ENCODE peak calls at places on chromosome 4, in ten cellular contexts. D, C, H, M, P, B, E, K, I and T are unnamed samples.

GRCh38 chr4:186826866-186827541 is 103.3 kb upstream of the FAT1 start:
- DNase-seq in D (no peak), C (no peak), H (no peak), M (no peak), P (no peak), B (no peak), E (no peak), K (no peak), I (no peak), T (no peak)

GRCh38 chr4:106287353-106287969 is 28.5 kb downstream of the TBCK start:
- DNase-seq in D (peak), C (peak), H (peak), M (peak), P (peak), B (no peak), E (no peak), K (peak), I (peak), T (peak)

GRCh38 chr4:88573995-88574394 is 18.3 kb upstream of the HERC3 start:
- DNase-seq in D (no peak), C (peak), H (no peak), M (no peak), P (peak), B (no peak), E (no peak), K (no peak), I (peak), T (no peak)

GRCh38 chr4:143025111-143025704 is 159.5 kb upstream of the USP38 start:
- DNase-seq in D (peak), C (peak), H (peak), M (no peak), P (peak), B (no peak), E (no peak), K (peak), I (peak), T (peak)

GRCh38 chr4:10006604-10007435 is 14.5 kb downstream of the SLC2A9 start:
- DNase-seq in D (peak), C (peak), H (peak), M (no peak), P (no peak), B (no peak), E (peak), K (no peak), I (peak), T (peak)

GRCh38 chr4:78606530-78607095 is 55.0 kb downstream of the ANXA3 start:
- DNase-seq in D (no peak), C (no peak), H (no peak), M (no peak), P (no peak), B (no peak), E (no peak), K (no peak), I (no peak), T (no peak)

GRCh38 chr4:77172336-77172735 is 15.3 kb downstream of the CCNG2 start:
- DNase-seq in D (peak), C (no peak), H (peak), M (no peak), P (no peak), B (no peak), E (no peak), K (peak), I (peak), T (no peak)

GRCh38 chr4:173529505-173530325 is at the start of gene HAND2:
- DNase-seq in D (no peak), C (peak), H (no peak), M (no peak), P (peak), B (no peak), E (peak), K (no peak), I (peak), T (peak)

GRCh38 chr4:62077406-62077805 is 877.3 kb downstream of the ADGRL3 start:
- DNase-seq in D (no peak), C (no peak), H (no peak), M (no peak), P (no peak), B (no peak), E (no peak), K (no peak), I (no peak), T (no peak)

GRCh38 chr4:41213563-41214157 is 682 bp downstream of the APBB2 start:
- DNase-seq in D (no peak), C (no peak), H (peak), M (no peak), P (peak), B (no peak), E (peak), K (no peak), I (no peak), T (peak)

GRCh38 chr4:113293043-113293560 is 243.6 kb downstream of the ANK2 start:
- DNase-seq in D (no peak), C (no peak), H (no peak), M (no peak), P (no peak), B (no peak), E (no peak), K (no peak), I (peak), T (no peak)

GRCh38 chr4:176789955-176790354 is 2.8 kb downstream of the VEGFC start:
- DNase-seq in D (peak), C (peak), H (peak), M (no peak), P (peak), B (no peak), E (no peak), K (no peak), I (peak), T (no peak)

GRCh38 chr4:169268951-169269781 is 1.6 kb downstream of the SH3RF1 start:
- DNase-seq in D (peak), C (peak), H (peak), M (peak), P (no peak), B (no peak), E (no peak), K (peak), I (peak), T (peak)

GRCh38 chr4:72063726-72064125 is 31.9 kb downstream of the NPFFR2 start:
- DNase-seq in D (no peak), C (no peak), H (no peak), M (no peak), P (no peak), B (no peak), E (no peak), K (no peak), I (peak), T (no peak)

GRCh38 chr4:112277705-112278448 is 7.8 kb downstream of the TIFA start:
- DNase-seq in D (no peak), C (no peak), H (peak), M (no peak), P (no peak), B (no peak), E (no peak), K (no peak), I (no peak), T (no peak)

GRCh38 chr4:54998991-54999390 is 126.4 kb downstream of the KDR start:
- DNase-seq in D (peak), C (no peak), H (peak), M (no peak), P (no peak), B (no peak), E (no peak), K (peak), I (peak), T (no peak)

GRCh38 chr4:2048831-2049230 is 10.3 kb upstream of the NAT8L start:
- DNase-seq in D (no peak), C (no peak), H (no peak), M (no peak), P (no peak), B (no peak), E (no peak), K (no peak), I (no peak), T (no peak)

GRCh38 chr4:145843148-145843547 is 95.5 kb downstream of the ZNF827 start:
- DNase-seq in D (peak), C (no peak), H (peak), M (no peak), P (peak), B (no peak), E (no peak), K (peak), I (peak), T (no peak)

GRCh38 chr4:127844605-127845116 is 36.0 kb upstream of the PLK4 start:
- DNase-seq in D (peak), C (no peak), H (peak), M (no peak), P (no peak), B (no peak), E (no peak), K (no peak), I (peak), T (no peak)

GRCh38 chr4:158670975-158671664 is 567 bp downstream of the C4orf46 start:
- DNase-seq in D (peak), C (peak), H (peak), M (peak), P (peak), B (peak), E (peak), K (peak), I (peak), T (peak)

GRCh38 chr4:147723316-147723715 is 8.6 kb upstream of the ARHGAP10 start:
- DNase-seq in D (no peak), C (no peak), H (no peak), M (peak), P (no peak), B (no peak), E (no peak), K (no peak), I (no peak), T (no peak)

GRCh38 chr4:47419296-47419695 is 44.2 kb downstream of the COMMD8 start:
- DNase-seq in D (no peak), C (no peak), H (no peak), M (peak), P (no peak), B (no peak), E (no peak), K (no peak), I (no peak), T (no peak)

GRCh38 chr4:176964116-176964691 is 171.5 kb upstream of the VEGFC start:
- DNase-seq in D (peak), C (peak), H (peak), M (no peak), P (peak), B (no peak), E (no peak), K (no peak), I (no peak), T (peak)

GRCh38 chr4:90064196-90064595 is 63.0 kb upstream of the CCSER1 start:
- DNase-seq in D (no peak), C (no peak), H (no peak), M (no peak), P (no peak), B (no peak), E (no peak), K (no peak), I (no peak), T (no peak)

GRCh38 chr4:157204634-157205244 is 15.8 kb upstream of the GRIA2 start:
- DNase-seq in D (no peak), C (peak), H (peak), M (no peak), P (peak), B (no peak), E (peak), K (no peak), I (no peak), T (peak)
- TF ChIP-seq CTCF in D (peak), C (peak), H (no peak), M (peak), P (peak), B (no peak), E (peak), K (peak), I (peak), T (peak)

GRCh38 chr4:53507058-53507457 is 84.2 kb downstream of the LNX1 start:
- DNase-seq in D (no peak), C (no peak), H (no peak), M (no peak), P (no peak), B (no peak), E (no peak), K (no peak), I (no peak), T (no peak)

GRCh38 chr4:53507671-53508286 is 83.5 kb downstream of the LNX1 start:
- DNase-seq in D (no peak), C (no peak), H (no peak), M (no peak), P (peak), B (no peak), E (no peak), K (peak), I (peak), T (peak)

GRCh38 chr4:53510316-53510715 is 81.0 kb downstream of the LNX1 start:
- DNase-seq in D (no peak), C (no peak), H (no peak), M (no peak), P (no peak), B (no peak), E (no peak), K (no peak), I (peak), T (no peak)

GRCh38 chr4:53508446-53508845 is 82.8 kb downstream of the LNX1 start:
- DNase-seq in D (peak), C (peak), H (peak), M (no peak), P (no peak), B (no peak), E (no peak), K (peak), I (peak), T (no peak)

DNA sequence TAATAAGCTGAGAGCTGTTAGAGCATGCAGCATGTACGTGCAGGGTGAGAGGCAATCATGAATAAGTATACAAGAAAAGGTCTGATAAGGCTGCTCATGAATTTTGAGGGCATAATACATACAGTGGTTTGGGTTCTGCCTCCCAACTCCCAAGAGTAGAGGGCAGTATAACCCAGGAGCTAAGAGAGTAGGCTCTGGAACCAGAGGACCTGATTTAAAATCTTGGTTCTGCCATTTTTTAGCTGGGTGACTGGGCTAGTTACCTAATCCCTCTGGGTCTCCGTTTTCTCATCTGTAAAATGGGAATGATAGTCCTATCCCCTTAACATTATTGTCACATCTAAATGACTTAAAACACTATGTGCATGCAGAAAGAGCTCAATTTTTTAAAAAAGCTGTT is 85.3 kb downstream of the LNX1 start:
- DNase-seq in D (peak), C (no peak), H (peak), M (no peak), P (no peak), B (no peak), E (no peak), K (no peak), I (no peak), T (no peak)
- TF ChIP-seq CTCF in D (peak), C (no peak), H (peak), M (no peak), P (no peak), B (no peak), E (no peak), K (peak), I (peak), T (no peak)

GRCh38 chr4:126592088-126592487 is 1040.7 kb upstream of the INTU start:
- DNase-seq in D (peak), C (no peak), H (peak), M (no peak), P (peak), B (no peak), E (no peak), K (no peak), I (peak), T (no peak)
- TF ChIP-seq CTCF in D (peak), C (no peak), H (peak), M (peak), P (peak), B (no peak), E (no peak), K (peak), I (peak), T (no peak)

GRCh38 chr4:21136231-21136630 is 436.0 kb downstream of the PACRGL start:
- DNase-seq in D (no peak), C (no peak), H (no peak), M (no peak), P (no peak), B (no peak), E (no peak), K (no peak), I (no peak), T (no peak)

GRCh38 chr4:21139327-21139726 is 439.1 kb downstream of the PACRGL start:
- DNase-seq in D (no peak), C (no peak), H (no peak), M (no peak), P (no peak), B (no peak), E (no peak), K (no peak), I (no peak), T (no peak)

GRCh38 chr4:21130606-21131005 is 430.3 kb downstream of the PACRGL start:
- DNase-seq in D (no peak), C (no peak), H (no peak), M (no peak), P (no peak), B (no peak), E (no peak), K (no peak), I (no peak), T (no peak)

GRCh38 chr4:21134994-21135393 is 434.7 kb downstream of the PACRGL start:
- DNase-seq in D (peak), C (peak), H (peak), M (no peak), P (peak), B (no peak), E (no peak), K (no peak), I (peak), T (no peak)
- TF ChIP-seq CTCF in D (peak), C (no peak), H (peak), M (peak), P (peak), B (no peak), E (no peak), K (no peak), I (no peak), T (no peak)

GRCh38 chr4:87521757-87522374 is 7.3 kb downstream of the SPARCL1 start:
- DNase-seq in D (peak), C (peak), H (peak), M (no peak), P (no peak), B (no peak), E (no peak), K (no peak), I (peak), T (no peak)

GRCh38 chr4:87523307-87523706 is 5.9 kb downstream of the SPARCL1 start:
- DNase-seq in D (no peak), C (no peak), H (no peak), M (no peak), P (no peak), B (no peak), E (no peak), K (no peak), I (peak), T (no peak)

GRCh38 chr4:87527446-87528240 is 1.5 kb downstream of the SPARCL1 start:
- DNase-seq in D (no peak), C (no peak), H (no peak), M (no peak), P (peak), B (no peak), E (no peak), K (no peak), I (peak), T (no peak)

GRCh38 chr4:87525636-87526035 is 3.5 kb downstream of the SPARCL1 start:
- DNase-seq in D (peak), C (no peak), H (peak), M (no peak), P (peak), B (no peak), E (no peak), K (no peak), I (peak), T (no peak)

DNA sequence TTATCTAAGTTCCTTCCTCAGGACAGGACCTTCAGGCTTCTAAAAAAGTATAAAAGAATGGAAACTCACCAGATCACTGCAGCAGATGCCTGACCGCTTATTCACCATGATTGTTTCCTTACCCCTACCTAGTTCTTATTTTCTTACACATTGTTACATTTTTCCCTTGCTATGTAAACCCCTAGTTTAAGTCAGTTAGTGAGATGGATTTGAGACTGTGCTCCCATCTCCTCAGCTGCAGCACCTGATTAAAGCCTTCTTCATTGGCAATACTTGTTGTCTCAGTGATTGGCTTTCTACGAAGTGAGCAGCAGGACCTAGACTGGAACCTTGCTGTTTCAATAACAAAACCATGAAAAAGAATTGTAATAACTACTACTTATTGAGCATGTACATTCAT is 4.7 kb downstream of the SPARCL1 start:
- DNase-seq in D (no peak), C (no peak), H (no peak), M (no peak), P (no peak), B (no peak), E (no peak), K (no peak), I (peak), T (no peak)
- TF ChIP-seq CTCF in D (no peak), C (no peak), H (no peak), M (no peak), P (no peak), B (no peak), E (no peak), K (no peak), I (no peak), T (no peak)

DNA sequence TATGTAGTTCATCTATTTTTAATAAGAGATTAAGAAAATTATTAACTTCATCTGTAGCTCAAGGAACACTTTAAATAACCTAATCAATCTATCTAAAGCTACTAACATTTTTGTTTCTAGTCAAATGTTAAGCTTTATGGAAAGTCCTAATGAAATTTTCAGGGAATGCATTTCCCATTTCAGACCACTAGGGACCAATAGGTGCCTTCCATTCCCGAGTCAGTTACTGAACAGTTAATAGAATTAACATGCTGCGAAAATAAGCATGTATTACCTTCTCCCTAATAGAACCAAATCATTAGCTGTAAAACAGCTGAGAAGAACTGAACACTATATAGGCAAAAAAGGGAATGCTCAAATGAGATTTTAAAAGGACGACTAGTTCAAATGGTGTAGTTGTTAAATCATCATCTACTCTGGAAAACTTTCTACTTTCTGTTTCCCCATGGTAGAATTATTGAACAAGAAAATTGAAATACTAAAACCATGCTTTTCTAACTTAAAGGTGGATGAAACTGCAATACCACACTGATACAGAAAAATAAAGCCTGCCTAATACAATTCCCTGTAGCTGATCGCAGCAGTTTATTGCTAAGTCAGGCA is 22.5 kb downstream of the STX18 start:
- DNase-seq in D (peak), C (peak), H (peak), M (no peak), P (peak), B (no peak), E (no peak), K (no peak), I (no peak), T (no peak)
- TF ChIP-seq CTCF in D (peak), C (peak), H (peak), M (peak), P (peak), B (peak), E (no peak), K (peak), I (peak), T (peak)

GRCh38 chr4:181312066-181312465 is 931.1 kb upstream of the TENM3 start:
- DNase-seq in D (no peak), C (no peak), H (no peak), M (no peak), P (no peak), B (no peak), E (no peak), K (no peak), I (no peak), T (no peak)

DNA sequence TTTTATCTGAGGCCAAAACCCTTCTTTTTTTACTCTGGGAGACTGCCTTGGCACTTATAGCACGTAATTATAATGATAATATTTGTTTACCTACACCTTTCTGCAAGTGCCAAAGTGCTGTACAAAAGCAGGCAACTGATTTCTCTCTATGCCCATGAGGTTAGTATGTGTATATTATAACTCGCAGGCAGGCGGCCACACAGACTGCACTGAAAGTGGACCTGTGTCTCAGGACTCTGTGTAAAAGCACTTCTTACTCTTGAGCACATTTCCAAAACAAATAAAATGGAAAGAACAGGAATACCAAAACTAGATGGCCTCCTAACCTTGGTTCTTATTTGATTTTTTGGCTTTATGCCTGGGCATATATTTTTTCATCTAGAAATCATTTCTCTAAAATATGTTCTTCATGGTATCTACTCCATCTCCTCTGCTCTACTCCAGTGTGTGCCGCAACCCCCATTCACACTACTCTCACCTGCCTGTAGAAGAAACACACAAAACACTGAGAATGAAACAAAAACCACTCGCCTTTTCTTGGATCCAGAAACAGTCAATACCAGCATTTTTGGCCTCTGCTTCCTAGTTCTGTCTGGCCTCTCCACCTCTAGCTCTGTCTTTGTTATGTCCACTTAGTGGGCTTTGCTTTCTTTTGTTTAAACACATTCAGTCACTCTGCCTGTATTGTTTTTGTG is 934.6 kb upstream of the TENM3 start:
- DNase-seq in D (no peak), C (no peak), H (no peak), M (no peak), P (no peak), B (no peak), E (no peak), K (no peak), I (no peak), T (no peak)
- TF ChIP-seq CTCF in D (no peak), C (no peak), H (no peak), M (no peak), P (no peak), B (no peak), E (no peak), K (no peak), I (no peak), T (no peak)